ENCODE peak calls at places on chromosomes 6 and 20, in four cellular contexts. T, S, G and D are unnamed samples. For H3K27me3, the result is how much of the 10 kb centered on the place peaks cover.

GRCh38 chr6:45759134-45759849 is 256.4 kb downstream of the CLIC5 start:
- DNase-seq in G (no peak), T (no peak), S (no peak), D (no peak)

GRCh38 chr20:54160269-54161007 is 13.3 kb downstream of the CYP24A1 start:
- DNase-seq in S (no peak), G (no peak), T (no peak), D (no peak)

GRCh38 chr6:137867685-137868509 is 838 bp downstream of the TNFAIP3 start:
- DNase-seq in S (no peak), G (peak), T (peak), D (no peak)

GRCh38 chr6:112231609-112232060 is 22.7 kb downstream of the LAMA4 start:
- DNase-seq in G (no peak), S (no peak), T (peak), D (peak)

GRCh38 chr20:56748476-56749377 is 119.6 kb downstream of the TFAP2C start:
- DNase-seq in S (no peak), G (no peak), T (no peak), D (no peak)

GRCh38 chr6:34514593-34515472 is 41.3 kb downstream of the SPDEF start:
- DNase-seq in S (peak), G (no peak), T (no peak), D (no peak)

GRCh38 chr20:59645761-59646171 is 41.4 kb downstream of the PHACTR3 start:
- DNase-seq in S (no peak), G (no peak), T (no peak), D (no peak)

GRCh38 chr20:32918296-32918695 is 59.6 kb downstream of the EFCAB8 start:
- DNase-seq in T (no peak), G (peak), S (no peak), D (no peak)

GRCh38 chr6:119479860-119480655 is 130.5 kb upstream of the MAN1A1 start:
- DNase-seq in T (no peak), S (no peak), G (no peak), D (peak)

GRCh38 chr20:3871549-3872265 is 17.5 kb upstream of the PANK2 start:
- DNase-seq in T (peak), G (no peak), S (no peak), D (peak)

GRCh38 chr6:1797801-1798200 is 188.1 kb downstream of the FOXC1 start:
- DNase-seq in S (no peak), T (peak), G (no peak), D (peak)

GRCh38 chr6:42156638-42157037 is 14.2 kb upstream of the C6orf132 start:
- DNase-seq in S (no peak), T (no peak), G (no peak), D (no peak)

GRCh38 chr20:1888796-1889463 is 6.3 kb upstream of the SIRPA start:
- DNase-seq in T (peak), G (no peak), S (no peak), D (peak)

GRCh38 chr20:53642196-53643030 is 48.8 kb upstream of the ZNF217 start:
- DNase-seq in T (peak), S (no peak), G (peak), D (peak)

GRCh38 chr20:13554706-13555105 is 84.0 kb downstream of the TASP1 start:
- DNase-seq in S (no peak), G (no peak), T (peak), D (peak)

GRCh38 chr6:26366504-26366903 is 1.5 kb downstream of the BTN3A2 start:
- DNase-seq in T (no peak), G (no peak), S (no peak), D (no peak)

GRCh38 chr20:39623584-39624234 is 661.6 kb downstream of the DHX35 start:
- DNase-seq in T (peak), S (no peak), G (no peak), D (peak)

GRCh38 chr20:24102290-24102689 is 113.7 kb upstream of the GGTLC1 start:
- DNase-seq in T (no peak), S (no peak), G (no peak), D (peak)

GRCh38 chr6:51025082-51025777 is 206.6 kb downstream of the TFAP2B start:
- DNase-seq in S (no peak), G (no peak), T (peak), D (peak)

GRCh38 chr6:72623808-72624207 is 1.9 kb downstream of the KCNQ5 start:
- DNase-seq in T (no peak), G (no peak), S (no peak), D (no peak)

GRCh38 chr6:154508573-154509375 is 1.7 kb downstream of the CNKSR3 start:
- DNase-seq in T (peak), G (no peak), S (no peak), D (peak)

GRCh38 chr20:11979306-11980128 is 61.8 kb downstream of the BTBD3 start:
- DNase-seq in S (no peak), T (no peak), G (no peak), D (no peak)

GRCh38 chr20:43843965-43844660 is 70.5 kb upstream of the TOX2 start:
- DNase-seq in T (no peak), S (no peak), G (no peak), D (no peak)

GRCh38 chr20:24755411-24755922 is 193.6 kb upstream of the CST7 start:
- DNase-seq in T (no peak), G (peak), S (no peak), D (no peak)

GRCh38 chr6:135106611-135107010 is 52.0 kb upstream of the HBS1L start:
- DNase-seq in G (no peak), S (no peak), T (no peak), D (no peak)

GRCh38 chr6:139801571-139802321 is 427.3 kb upstream of the CITED2 start:
- DNase-seq in T (peak), G (no peak), S (no peak), D (peak)

GRCh38 chr6:117916483-117916882 is 9.4 kb downstream of the SLC35F1 start:
- DNase-seq in S (no peak), G (no peak), T (no peak), D (no peak)

GRCh38 chr6:117919775-117920492 is 12.9 kb downstream of the SLC35F1 start:
- DNase-seq in G (peak), T (no peak), S (no peak), D (no peak)

GRCh38 chr6:117920493-117920845 is 13.4 kb downstream of the SLC35F1 start:
- DNase-seq in G (no peak), S (no peak), T (no peak), D (no peak)

GRCh38 chr6:117917176-117917575 is 10.1 kb downstream of the SLC35F1 start:
- DNase-seq in G (no peak), S (no peak), T (no peak), D (no peak)

DNA sequence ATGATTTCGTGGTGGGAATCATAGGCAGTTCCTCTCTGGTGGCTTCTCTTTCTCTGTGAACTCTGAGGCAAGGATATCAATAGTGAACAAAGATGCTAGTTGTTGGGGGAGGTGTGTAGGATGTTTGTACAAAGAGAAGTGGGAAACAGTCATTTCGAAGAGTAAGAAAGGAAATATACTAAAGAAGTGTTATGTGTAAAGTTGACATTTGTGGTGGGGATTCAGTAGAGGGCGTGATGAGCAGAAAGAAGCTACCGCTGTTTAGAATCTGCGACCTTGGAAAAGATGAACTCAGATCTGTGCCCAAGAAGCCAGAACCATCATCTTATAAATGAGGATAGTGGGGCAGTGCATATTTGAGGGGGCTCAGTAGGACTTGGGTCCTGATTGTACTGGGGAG is 11.4 kb downstream of the SLC35F1 start:
- DNase-seq in G (no peak), T (no peak), S (no peak), D (no peak)
- TF ChIP-seq CTCF in G (no peak), T (no peak), S (no peak), D (no peak)

DNA sequence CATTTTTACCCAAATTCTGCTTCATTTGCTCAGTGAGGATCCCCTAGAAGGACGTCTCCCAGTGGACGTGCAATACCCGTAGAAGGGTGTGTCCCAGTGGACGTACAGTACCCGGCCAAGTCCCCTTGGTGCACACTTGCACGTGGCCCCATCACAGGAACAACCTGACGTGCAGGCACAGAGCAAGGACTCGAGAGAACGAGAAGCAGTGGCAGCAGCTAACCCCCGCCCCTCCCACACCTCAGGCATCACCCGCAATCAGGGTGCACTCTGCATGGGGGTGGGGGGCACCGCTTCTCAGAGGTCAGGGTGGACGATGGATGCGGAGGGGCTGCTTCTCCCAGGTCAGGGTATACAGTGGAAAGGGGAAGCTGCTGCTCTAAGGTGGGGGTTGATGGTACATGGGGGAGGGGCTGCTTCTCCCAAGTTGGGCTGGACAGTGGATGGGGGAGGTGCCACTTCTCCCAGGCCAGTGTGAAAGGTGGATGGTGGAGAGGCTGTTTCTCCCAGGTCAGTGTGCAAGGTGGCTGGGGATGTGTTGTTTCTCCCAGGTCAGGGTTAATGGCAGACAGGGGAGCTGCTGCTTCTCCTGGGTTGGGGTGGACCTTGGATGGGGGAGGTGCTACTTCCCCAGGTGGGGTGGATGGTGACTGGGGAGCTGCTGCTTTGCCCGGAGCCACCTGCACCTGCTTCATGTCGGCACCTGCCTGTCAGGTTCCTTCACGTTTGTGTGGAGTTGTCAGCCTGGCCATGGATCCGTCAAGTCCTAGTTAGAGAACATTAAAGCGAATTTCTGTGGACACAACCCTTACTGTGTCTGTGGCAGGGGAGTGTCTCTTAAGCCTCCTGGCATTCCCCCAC is 1.0 kb upstream of the THBS2 start:
- DNase-seq in S (no peak), G (no peak), T (no peak), D (no peak)
- H3K27me3 ChIP-seq in S (under half), G (under half), T (under half), D (under half)

DNA sequence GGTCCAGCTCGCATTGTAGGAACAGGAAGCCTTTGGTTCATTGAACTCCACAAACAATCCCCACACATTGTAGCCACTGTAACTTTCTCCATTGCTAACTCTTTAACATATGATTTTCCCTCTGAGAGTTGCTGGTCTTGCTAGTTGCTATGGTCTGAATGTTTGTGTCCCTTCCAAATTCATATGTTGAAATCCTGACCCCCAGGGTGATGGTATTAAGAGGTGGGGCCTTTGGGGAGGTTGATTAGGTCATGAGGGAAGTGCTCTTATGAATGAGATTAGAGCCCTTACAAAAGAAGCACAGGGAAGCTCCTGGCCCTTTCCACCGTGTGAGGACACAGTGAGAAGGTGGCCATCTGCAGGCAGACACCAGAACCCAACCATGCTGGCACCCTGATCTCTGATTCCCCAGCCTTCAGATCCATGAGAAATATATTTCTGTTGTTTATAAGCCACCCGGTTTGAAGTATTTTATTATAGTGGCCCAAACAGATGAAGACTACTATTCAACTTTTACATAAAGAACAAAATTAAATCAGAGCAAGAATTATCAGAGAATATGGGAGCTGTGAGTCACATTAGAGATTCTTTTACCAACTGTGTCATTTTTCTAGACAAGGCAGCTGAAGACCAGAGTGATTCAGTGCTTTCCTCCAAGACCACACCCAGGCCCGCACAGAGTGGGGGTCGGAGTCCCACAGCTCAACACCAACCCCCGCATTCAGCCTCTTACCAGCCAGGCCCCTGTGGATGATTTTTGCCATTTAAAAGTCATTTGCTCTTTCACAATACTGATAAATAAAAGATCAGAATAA is 143.0 kb downstream of the SAMD5 start:
- DNase-seq in T (no peak), S (no peak), G (no peak), D (peak)
- TF ChIP-seq CTCF in T (peak), S (peak), G (no peak), D (peak)

DNA sequence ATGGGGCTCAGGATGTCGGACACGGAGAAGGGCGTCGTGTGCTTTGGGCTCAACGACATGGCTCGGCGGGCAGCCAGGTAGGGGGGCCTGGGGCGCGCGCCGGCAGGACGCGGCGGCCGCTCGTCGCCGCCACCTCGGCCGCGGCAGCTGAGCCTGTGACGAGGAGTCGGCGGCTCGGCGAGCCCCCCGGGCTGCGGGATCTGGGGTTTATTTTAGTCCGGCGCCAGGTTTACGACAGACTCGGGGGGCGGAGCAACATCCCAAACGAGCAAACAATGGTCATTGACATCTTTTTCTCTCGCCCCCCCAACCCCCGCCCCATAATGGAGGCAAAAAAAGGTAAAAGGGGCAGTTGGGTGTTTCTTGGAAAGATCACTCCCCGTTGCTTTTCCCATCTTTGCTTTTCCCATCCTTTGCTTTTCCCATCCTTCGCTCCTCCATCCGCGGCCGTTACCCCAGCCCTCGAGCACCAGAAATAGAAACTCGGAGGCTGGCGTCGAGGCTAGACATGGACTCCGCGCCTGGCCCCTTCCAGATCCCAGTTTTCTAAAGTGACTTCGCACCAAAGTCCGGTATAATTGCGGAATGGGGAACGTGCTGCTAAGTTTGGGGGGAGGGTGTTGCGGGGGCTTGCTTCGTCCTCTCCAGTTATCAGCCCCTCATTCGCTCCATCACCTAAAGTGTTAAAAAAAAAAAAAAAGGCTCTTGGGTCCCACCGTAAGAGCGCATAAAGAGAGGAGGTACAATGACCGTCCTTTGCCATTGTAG is at the start of gene NKX2-4:
- DNase-seq in G (no peak), T (no peak), S (no peak), D (no peak)
- H3K27me3 ChIP-seq in G (half or more), T (under half), S (half or more), D (under half)

GRCh38 chr6:148272084-148272483 is 70.6 kb upstream of the SASH1 start:
- DNase-seq in S (peak), T (peak), G (no peak), D (peak)

GRCh38 chr6:148274809-148275208 is 67.8 kb upstream of the SASH1 start:
- DNase-seq in G (no peak), S (no peak), T (no peak), D (no peak)

GRCh38 chr6:148273962-148274752 is 68.5 kb upstream of the SASH1 start:
- DNase-seq in G (no peak), T (peak), S (no peak), D (no peak)

GRCh38 chr6:148269386-148269785 is 73.3 kb upstream of the SASH1 start:
- DNase-seq in T (no peak), S (no peak), G (no peak), D (no peak)

GRCh38 chr6:148272597-148272996 is 70.0 kb upstream of the SASH1 start:
- DNase-seq in T (no peak), S (no peak), G (no peak), D (no peak)
- TF ChIP-seq CTCF in T (no peak), S (no peak), G (no peak), D (no peak)

DNA sequence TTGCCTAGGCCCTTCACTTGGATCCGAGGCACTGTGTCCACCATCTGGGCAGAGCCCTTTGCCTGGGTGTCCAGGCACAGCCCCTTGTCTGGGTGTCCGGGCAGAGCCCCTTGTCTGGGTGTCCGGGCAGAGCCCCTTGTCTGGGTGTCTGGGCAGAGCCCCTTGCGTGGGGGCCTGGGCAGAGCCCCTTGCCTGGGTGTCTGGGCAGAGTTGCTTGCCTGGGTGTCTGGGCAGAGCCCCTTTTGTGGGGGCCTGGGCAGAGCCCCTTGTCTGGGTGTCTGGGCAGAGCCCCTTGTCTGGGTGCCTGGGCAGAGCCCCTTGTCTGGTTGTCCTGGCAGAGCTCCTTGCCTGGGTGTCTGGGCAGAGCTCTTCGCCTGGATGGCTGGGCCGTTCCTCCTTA is 443.4 kb upstream of the CDH4 start:
- DNase-seq in S (no peak), T (no peak), G (no peak), D (no peak)
- H3K27me3 ChIP-seq in S (under half), T (under half), G (under half), D (under half)

DNA sequence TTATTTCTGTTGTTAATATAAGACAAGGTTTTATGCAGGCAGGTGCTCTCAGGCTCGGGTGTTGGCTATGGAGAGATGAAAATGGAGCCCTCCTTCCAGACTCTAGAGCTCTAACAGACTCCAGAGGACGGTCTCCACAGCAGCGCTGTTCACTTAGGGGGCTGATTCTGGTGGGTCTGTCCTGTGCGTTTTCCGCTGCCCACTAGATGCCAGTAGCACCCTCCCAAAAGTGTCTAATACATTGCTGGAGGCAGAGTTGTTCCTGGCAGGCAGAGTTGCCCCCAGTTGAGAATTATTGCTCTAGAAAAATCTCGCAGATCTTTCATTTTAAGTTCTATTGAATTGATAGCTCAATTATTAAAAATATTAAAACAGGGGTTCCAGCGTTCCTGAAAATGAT is 109.9 kb downstream of the MAP3K4 start:
- DNase-seq in S (no peak), T (no peak), G (no peak), D (no peak)
- TF ChIP-seq CTCF in S (peak), T (no peak), G (no peak), D (no peak)